ENCODE peak calls at places on chromosomes 2 and 18, in six cellular contexts. H is transverse colon, N is SK-N-SH, X is vagina, D is Panc1, W is HCT116. P is an unnamed sample.

GRCh38 chr2:193690572-193690971 is 1495.8 kb upstream of the TMEFF2 start:
- DNase-seq in H (no peak), N (no peak), X (no peak), D (no peak), W (peak), P (no peak)

GRCh38 chr2:186855216-186855615 is 6.2 kb upstream of the ZSWIM2 start:
- DNase-seq in H (no peak), N (no peak), X (no peak), D (no peak), W (no peak), P (no peak)

GRCh38 chr2:55157474-55157884 is 74.6 kb downstream of the CLHC1 start:
- DNase-seq in H (no peak), N (peak), X (no peak), D (no peak), W (no peak), P (no peak)

GRCh38 chr18:2985628-2986027 is 27.3 kb downstream of the LPIN2 start:
- DNase-seq in H (no peak), N (no peak), X (no peak), D (no peak), W (peak), P (no peak)

GRCh38 chr2:25312958-25313710 is 28.6 kb downstream of the DNMT3A start:
- DNase-seq in H (no peak), N (no peak), X (no peak), D (no peak), W (no peak), P (no peak)

GRCh38 chr18:76708036-76708726 is 114.2 kb upstream of the ZNF236 start:
- DNase-seq in H (no peak), N (no peak), X (no peak), D (no peak), W (no peak), P (no peak)

GRCh38 chr2:221518201-221518936 is 53.7 kb downstream of the EPHA4 start:
- DNase-seq in H (no peak), N (no peak), X (no peak), D (no peak), W (no peak), P (no peak)

GRCh38 chr18:67705748-67706147 is 189.2 kb upstream of the DSEL start:
- DNase-seq in H (no peak), N (no peak), X (no peak), D (no peak), W (no peak), P (no peak)

GRCh38 chr2:231069379-231070054 is 12.8 kb downstream of the PSMD1 start:
- DNase-seq in H (no peak), N (no peak), X (no peak), D (no peak), W (no peak), P (no peak)

GRCh38 chr2:236618370-236618769 is 48.7 kb downstream of the ACKR3 start:
- DNase-seq in H (no peak), N (no peak), X (no peak), D (no peak), W (no peak), P (no peak)

GRCh38 chr2:153872311-153873061 is 764 bp downstream of the GALNT13 start:
- DNase-seq in H (no peak), N (peak), X (no peak), D (no peak), W (no peak), P (no peak)

GRCh38 chr2:144703852-144704324 is 184.0 kb upstream of the ZEB2 start:
- DNase-seq in H (peak), N (no peak), X (no peak), D (no peak), W (peak), P (no peak)

GRCh38 chr2:217934321-217935131 is 68.3 kb downstream of the TNS1 start:
- DNase-seq in H (peak), N (no peak), X (no peak), D (no peak), W (no peak), P (no peak)

GRCh38 chr2:128324897-128325410 is 6.3 kb upstream of the HS6ST1 start:
- DNase-seq in H (no peak), N (no peak), X (no peak), D (no peak), W (no peak), P (no peak)

GRCh38 chr2:65024149-65024829 is 31.9 kb upstream of the CEP68 start:
- DNase-seq in H (no peak), N (no peak), X (no peak), D (no peak), W (peak), P (no peak)

GRCh38 chr2:39243469-39244123 is at the start of gene CDKL4:
- DNase-seq in H (peak), N (peak), X (no peak), D (no peak), W (no peak), P (no peak)

GRCh38 chr2:158191076-158191566 is 89.4 kb downstream of the UPP2 start:
- DNase-seq in H (no peak), N (no peak), X (no peak), D (no peak), W (peak), P (no peak)

GRCh38 chr2:240225660-240226475 is 85.4 kb upstream of the OTOS start:
- DNase-seq in H (no peak), N (no peak), X (peak), D (no peak), W (no peak), P (no peak)

GRCh38 chr2:234032301-234032856 is 18.1 kb upstream of the SPP2 start:
- DNase-seq in H (peak), N (no peak), X (no peak), D (no peak), W (no peak), P (no peak)

GRCh38 chr18:55136258-55136657 is 177.0 kb upstream of the CCDC68 start:
- DNase-seq in H (no peak), N (no peak), X (no peak), D (no peak), W (no peak), P (no peak)

DNA sequence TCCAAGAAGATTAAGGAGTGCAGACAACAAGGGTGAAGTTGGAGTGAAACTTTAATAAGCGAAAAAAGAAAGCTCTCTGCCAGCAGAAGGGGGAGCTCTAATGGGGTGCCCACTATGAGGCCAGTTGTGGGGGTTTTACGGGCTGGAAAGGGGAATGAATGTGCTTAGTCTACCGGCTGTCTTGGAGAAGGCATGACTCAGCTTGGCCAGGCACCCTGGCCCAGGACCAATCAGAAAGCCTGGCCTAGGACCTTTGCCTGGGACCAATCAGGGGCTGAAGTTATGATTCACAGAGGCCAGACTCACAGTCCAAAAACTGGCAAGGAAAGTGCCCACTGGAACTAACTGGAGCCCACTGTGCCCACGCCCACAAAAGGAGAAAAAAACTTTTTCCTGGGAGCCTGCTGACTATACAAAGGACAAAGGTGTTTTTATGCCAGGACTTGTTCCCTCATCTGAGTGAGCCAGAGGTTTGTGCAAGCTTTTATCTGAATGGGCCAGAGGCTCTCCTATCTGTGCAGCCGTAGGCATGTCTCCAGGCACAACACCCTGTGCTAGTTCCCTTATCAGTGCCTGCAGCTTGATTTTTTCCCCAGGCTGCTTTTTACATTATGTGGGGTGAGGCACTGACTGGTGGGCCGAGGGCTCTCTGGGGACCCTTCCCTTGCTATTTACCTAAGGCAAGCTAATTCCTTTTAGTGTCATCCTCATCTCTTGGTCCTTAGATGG is 18.6 kb downstream of the CMPK2 start:
- DNase-seq in H (no peak), N (no peak), X (no peak), D (no peak), W (no peak), P (no peak)
- H3K27ac ChIP-seq in H (no peak), N (no peak), X (no peak), D (no peak), W (no peak), P (no peak)

DNA sequence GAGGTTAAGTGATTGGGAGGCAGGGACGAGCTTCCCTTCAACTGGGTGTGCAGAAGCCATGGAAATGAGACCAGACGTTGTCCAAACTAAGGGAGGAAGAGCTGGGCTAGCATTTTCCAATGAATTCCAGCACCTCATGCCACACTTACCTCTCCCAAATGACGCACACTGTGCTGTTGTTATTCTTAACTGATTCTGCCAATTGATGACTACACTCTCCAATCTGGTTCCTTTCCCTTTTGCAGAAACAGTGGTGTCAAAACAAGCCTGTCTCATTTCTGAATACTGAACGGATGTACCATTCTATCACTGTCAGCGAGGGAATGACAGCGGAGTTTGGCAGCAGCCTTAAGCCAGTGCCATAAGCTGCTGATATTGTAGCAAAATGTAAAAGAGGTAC is 380.5 kb upstream of the HNRNPA3 start:
- DNase-seq in H (no peak), N (no peak), X (no peak), D (no peak), W (no peak), P (no peak)
- TF ChIP-seq POLR2AphosphoS5 in H (no peak), N (no peak), X (no peak), D (no peak), W (no peak), P (no peak)

DNA sequence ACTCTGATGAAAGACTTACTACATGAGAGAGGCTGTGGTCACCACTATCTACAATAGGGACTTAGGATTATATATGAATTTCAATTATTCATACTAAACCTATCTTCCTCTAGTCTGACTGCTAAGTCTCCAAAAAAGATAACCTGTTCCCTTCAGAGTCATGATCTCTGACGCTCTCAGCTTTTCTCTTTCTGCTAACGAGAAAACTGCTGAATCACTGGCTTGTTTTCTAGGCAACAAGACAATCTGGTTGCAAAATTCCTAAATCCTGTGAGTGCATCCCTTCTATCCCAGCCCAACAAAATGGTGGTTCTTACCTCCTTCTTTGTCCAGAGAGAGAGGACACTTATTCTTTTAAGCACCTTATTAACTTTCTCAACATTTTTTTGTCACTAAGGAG is 312.4 kb upstream of the PKDCC start:
- DNase-seq in H (no peak), N (no peak), X (no peak), D (no peak), W (no peak), P (no peak)
- H3K27ac ChIP-seq in H (no peak), N (no peak), X (no peak), D (no peak), W (no peak), P (no peak)

GRCh38 chr2:26492749-26493515 is 15.0 kb upstream of the OTOF start:
- DNase-seq in H (no peak), N (no peak), X (no peak), D (no peak), W (no peak), P (no peak)

GRCh38 chr2:26493631-26494030 is 15.7 kb upstream of the OTOF start:
- DNase-seq in H (no peak), N (no peak), X (no peak), D (no peak), W (no peak), P (no peak)

GRCh38 chr2:26494199-26494598 is 16.3 kb upstream of the OTOF start:
- DNase-seq in H (no peak), N (no peak), X (no peak), D (no peak), W (no peak), P (no peak)

GRCh38 chr2:26489213-26489850 is 11.4 kb upstream of the OTOF start:
- DNase-seq in H (no peak), N (no peak), X (no peak), D (no peak), W (no peak), P (no peak)

GRCh38 chr2:26491563-26492167 is 13.7 kb upstream of the OTOF start:
- DNase-seq in H (no peak), N (no peak), X (no peak), D (no peak), W (no peak), P (no peak)
- TF ChIP-seq POLR2AphosphoS5 in H (no peak), N (no peak), X (no peak), D (no peak), W (no peak), P (no peak)

GRCh38 chr2:108579631-108580030 is 45.4 kb downstream of the LIMS1 start:
- DNase-seq in H (no peak), N (no peak), X (no peak), D (no peak), W (no peak), P (no peak)

GRCh38 chr2:108575132-108575966 is 41.1 kb downstream of the LIMS1 start:
- DNase-seq in H (no peak), N (no peak), X (no peak), D (no peak), W (no peak), P (no peak)

GRCh38 chr2:108574332-108574731 is 40.1 kb downstream of the LIMS1 start:
- DNase-seq in H (no peak), N (no peak), X (no peak), D (no peak), W (no peak), P (no peak)

GRCh38 chr2:108580079-108580478 is 45.8 kb downstream of the LIMS1 start:
- DNase-seq in H (no peak), N (no peak), X (no peak), D (no peak), W (no peak), P (no peak)

GRCh38 chr2:108577099-108577498 is 42.8 kb downstream of the LIMS1 start:
- DNase-seq in H (no peak), N (no peak), X (no peak), D (no peak), W (no peak), P (no peak)
- H3K27ac ChIP-seq in H (no peak), N (no peak), X (no peak), D (peak), W (no peak), P (no peak)